ENCODE peak calls at places on chromosomes 3 and 15, in five cellular contexts. Z is globus pallidus; G is Kasumi-1; E is mucosa of gallbladder; Y is stimulated activated CD8-positive, alpha-beta memory T cell treated with anti-CD3 and anti-CD28 coated beads, Interleukin-12 subunit alpha, Interleukin-12 subunit beta, amount 100 ng/mL, for 4 hours. M is an unnamed sample.

GRCh38 chr15:32861741-32862140 is 143.9 kb downstream of the GREM1 start:
- DNase-seq in Z (peak), G (no peak), E (no peak), Y (no peak), M (no peak)

GRCh38 chr15:89946681-89947313 is 34.0 kb upstream of the ARPIN start:
- DNase-seq in Z (no peak), G (peak), E (no peak), Y (no peak), M (no peak)

GRCh38 chr3:120498947-120499346 is 48.2 kb upstream of the FSTL1 start:
- DNase-seq in Z (no peak), G (no peak), E (no peak), Y (no peak), M (no peak)

GRCh38 chr3:180909369-180910127 is 2.9 kb upstream of the FXR1 start:
- DNase-seq in Z (no peak), G (no peak), E (no peak), Y (no peak), M (no peak)

GRCh38 chr3:187963677-187964385 is 190.1 kb upstream of the LPP start:
- DNase-seq in Z (no peak), G (peak), E (no peak), Y (no peak), M (no peak)

GRCh38 chr3:71132995-71133730 is 450.4 kb downstream of the FOXP1 start:
- DNase-seq in Z (no peak), G (no peak), E (no peak), Y (no peak), M (peak)

GRCh38 chr3:149417174-149417573 is 39.7 kb upstream of the TM4SF1 start:
- DNase-seq in Z (no peak), G (no peak), E (no peak), Y (no peak), M (no peak)

GRCh38 chr3:140731440-140732119 is 53.7 kb downstream of the TRIM42 start:
- DNase-seq in Z (no peak), G (no peak), E (no peak), Y (no peak), M (no peak)

GRCh38 chr15:93213281-93213680 is 124.3 kb upstream of the RGMA start:
- DNase-seq in Z (no peak), G (no peak), E (no peak), Y (no peak), M (no peak)

GRCh38 chr3:66312039-66312438 is 91.2 kb downstream of the SLC25A26 start:
- DNase-seq in Z (no peak), G (no peak), E (no peak), Y (peak), M (no peak)

GRCh38 chr3:113245775-113246174 is 34.4 kb downstream of the BOC start:
- DNase-seq in Z (no peak), G (no peak), E (no peak), Y (no peak), M (no peak)

GRCh38 chr3:183318846-183319770 is 66.1 kb downstream of the B3GNT5 start:
- DNase-seq in Z (no peak), G (no peak), E (no peak), Y (no peak), M (no peak)

GRCh38 chr15:88238618-88239430 is 17.7 kb downstream of the NTRK3 start:
- DNase-seq in Z (no peak), G (no peak), E (no peak), Y (no peak), M (no peak)

GRCh38 chr15:81939604-81940440 is 106.0 kb downstream of the MEX3B start:
- DNase-seq in Z (no peak), G (peak), E (no peak), Y (no peak), M (no peak)

GRCh38 chr15:28915935-28916334 is 30.2 kb downstream of the APBA2 start:
- DNase-seq in Z (no peak), G (no peak), E (no peak), Y (no peak), M (no peak)

GRCh38 chr15:77510066-77511044 is 89.7 kb downstream of the HMG20A start:
- DNase-seq in Z (no peak), G (no peak), E (no peak), Y (no peak), M (no peak)

GRCh38 chr3:159082514-159082913 is 280.7 kb downstream of the MFSD1 start:
- DNase-seq in Z (no peak), G (peak), E (no peak), Y (no peak), M (no peak)

GRCh38 chr15:43483306-43484128 is 9.4 kb downstream of the TP53BP1 start:
- DNase-seq in Z (peak), G (no peak), E (no peak), Y (no peak), M (no peak)

GRCh38 chr3:141362736-141363135 is 5.6 kb upstream of the ZBTB38 start:
- DNase-seq in Z (no peak), G (no peak), E (no peak), Y (no peak), M (no peak)

GRCh38 chr15:25860885-25861866 is 2.0 kb downstream of the ATP10A start:
- DNase-seq in Z (no peak), G (no peak), E (no peak), Y (no peak), M (no peak)

GRCh38 chr3:66276705-66277274 is 56.0 kb downstream of the SLC25A26 start:
- DNase-seq in Z (peak), G (peak), E (peak), Y (no peak), M (peak)

GRCh38 chr15:61921093-61921492 is 139.2 kb downstream of the VPS13C start:
- DNase-seq in Z (no peak), G (no peak), E (no peak), Y (no peak), M (no peak)

GRCh38 chr3:150409527-150410310 is 1.6 kb downstream of the TSC22D2 start:
- DNase-seq in Z (peak), G (peak), E (peak), Y (peak), M (peak)

GRCh38 chr3:169618894-169619792 is 44.4 kb downstream of the MECOM start:
- DNase-seq in Z (no peak), G (no peak), E (no peak), Y (no peak), M (peak)

GRCh38 chr3:192444096-192444790 is 283.1 kb downstream of the FGF12 start:
- DNase-seq in Z (peak), G (peak), E (peak), Y (no peak), M (peak)

GRCh38 chr3:10192953-10193691 is 28.4 kb downstream of the IRAK2 start:
- DNase-seq in Z (no peak), G (peak), E (peak), Y (no peak), M (no peak)

GRCh38 chr3:36548712-36549111 is 168.4 kb downstream of the STAC start:
- DNase-seq in Z (no peak), G (no peak), E (no peak), Y (no peak), M (no peak)